ENCODE peak calls at places on chromosomes 12 and 14, in five cellular contexts. O, L, M, C and F are unnamed samples.

GRCh38 chr12:57740656-57741412 is 2.3 kb upstream of the AGAP2 start:
- DNase-seq in L (peak; percentile 37), C (no peak), M (no peak), O (no peak), F (no peak)

GRCh38 chr12:59904874-59905521 is 309.2 kb downstream of the SLC16A7 start:
- DNase-seq in C (no peak), M (peak; percentile 74), O (no peak), L (no peak), F (no peak)

GRCh38 chr12:27462151-27462694 is 15.7 kb downstream of the SMCO2 start:
- DNase-seq in C (no peak), L (no peak), M (peak; percentile 87), O (no peak), F (no peak)

GRCh38 chr12:23771230-23771949 is 178.1 kb downstream of the SOX5 start:
- DNase-seq in M (no peak), C (no peak), L (no peak), O (no peak), F (no peak)

GRCh38 chr14:104882325-104882973 is 17.4 kb downstream of the CEP170B start:
- DNase-seq in C (peak; percentile 49), M (no peak), O (no peak), L (peak; percentile 96), F (no peak)

GRCh38 chr14:34081576-34082136 is 130.8 kb upstream of the EGLN3 start:
- DNase-seq in C (no peak), O (peak; percentile 76), L (no peak), M (peak; percentile 40), F (no peak)

GRCh38 chr12:115709410-115710065 is 568.0 kb downstream of the MED13L start:
- DNase-seq in L (no peak), C (no peak), O (no peak), M (no peak), F (no peak)

GRCh38 chr14:68549057-68549421 is 243.8 kb downstream of the ZFP36L1 start:
- DNase-seq in L (no peak), O (peak; percentile 96), M (peak; percentile 72), C (no peak), F (no peak)

GRCh38 chr14:105481886-105482454 is 4.7 kb upstream of the CRIP1 start:
- DNase-seq in M (peak; percentile 95), C (no peak), O (peak; percentile 99), L (peak; percentile 92), F (no peak)

GRCh38 chr12:1566449-1567135 is 27.8 kb downstream of the FBXL14 start:
- DNase-seq in L (no peak), C (no peak), M (no peak), O (no peak), F (no peak)

GRCh38 chr12:25256005-25256404 is 5.3 kb upstream of the KRAS start:
- DNase-seq in C (no peak), L (no peak), M (no peak), O (no peak), F (no peak)

GRCh38 chr14:104086210-104086660 is 735 bp downstream of the ASPG start:
- DNase-seq in M (no peak), L (peak; percentile 31), C (no peak), O (no peak), F (no peak)

GRCh38 chr12:46983959-46984833 is 95.2 kb upstream of the PCED1B start:
- DNase-seq in L (peak; percentile 76), C (no peak), M (peak; percentile 75), O (peak; percentile 70), F (peak; percentile 27)

GRCh38 chr12:13036881-13037280 is 7.3 kb upstream of the FAM234B start:
- DNase-seq in M (peak; percentile 51), L (no peak), O (peak; percentile 12), C (no peak), F (no peak)

GRCh38 chr12:47687636-47688035 is 18.2 kb downstream of the RPAP3 start:
- DNase-seq in O (no peak), C (no peak), L (no peak), M (no peak), F (no peak)

GRCh38 chr14:26525057-26525456 is 72.8 kb downstream of the NOVA1 start:
- DNase-seq in C (no peak), O (no peak), M (no peak), L (no peak), F (no peak)

GRCh38 chr14:75559451-75560187 is 18.8 kb upstream of the FLVCR2 start:
- DNase-seq in M (peak; percentile 30), L (no peak), O (peak; percentile 57), C (no peak), F (no peak)

GRCh38 chr14:100580316-100581227 is 6.6 kb downstream of the BEGAIN start:
- DNase-seq in M (no peak), L (no peak), C (no peak), O (no peak), F (no peak)

GRCh38 chr12:79886917-79887519 is 47.9 kb downstream of the PPP1R12A start:
- DNase-seq in L (no peak), O (peak; percentile 67), M (peak; percentile 66), C (no peak), F (no peak)

GRCh38 chr12:48194780-48195179 is 8.3 kb downstream of the OR10AD1 start:
- DNase-seq in C (no peak), L (no peak), M (no peak), O (peak; percentile 54), F (no peak)

GRCh38 chr14:101500061-101500460 is 61.2 kb upstream of the DIO3 start:
- DNase-seq in M (no peak), O (no peak), L (no peak), C (no peak), F (no peak)

GRCh38 chr12:122079532-122080081 is 1.1 kb downstream of the MLXIP start:
- DNase-seq in L (no peak), O (no peak), C (no peak), M (no peak), F (no peak)

GRCh38 chr12:6377667-6377994 is 2.3 kb upstream of the SCNN1A start:
- DNase-seq in O (no peak), M (no peak), C (no peak), L (peak; percentile 32), F (no peak)

GRCh38 chr14:95516554-95517209 is at the start of gene SYNE3:
- DNase-seq in M (no peak), L (no peak), C (no peak), O (no peak), F (no peak)

GRCh38 chr14:73283592-73284379 is 46.5 kb downstream of the PAPLN start:
- DNase-seq in L (peak; percentile 62), O (no peak), M (peak; percentile 42), C (peak; percentile 44), F (peak; percentile 24)

DNA sequence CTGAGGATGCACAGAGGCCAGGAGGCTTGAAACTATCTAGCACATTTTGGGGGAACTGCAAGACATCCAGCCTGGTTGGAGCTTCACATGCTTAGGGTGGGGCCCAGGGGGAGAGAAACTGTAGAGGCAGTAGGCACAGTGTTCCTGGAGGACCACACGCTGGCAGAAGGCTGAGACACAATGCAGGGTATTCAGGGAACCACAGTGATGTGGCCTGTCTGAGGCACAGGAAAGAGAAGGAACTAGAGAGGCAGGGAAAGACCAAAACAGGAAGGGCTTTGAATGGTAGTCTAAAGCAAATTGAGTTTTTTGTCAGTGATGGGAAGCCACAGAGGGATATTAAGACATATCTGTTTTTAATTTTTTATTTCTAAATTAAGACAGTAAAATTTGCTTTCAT is 100.2 kb upstream of the PRICKLE1 start:
- DNase-seq in L (no peak), O (no peak), M (no peak), C (no peak), F (no peak)
- H2AK5ac ChIP-seq in L (no peak overlapping the region), O (no peak overlapping the region), M (no peak overlapping the region), C (no peak overlapping the region), F (no peak overlapping the region)

DNA sequence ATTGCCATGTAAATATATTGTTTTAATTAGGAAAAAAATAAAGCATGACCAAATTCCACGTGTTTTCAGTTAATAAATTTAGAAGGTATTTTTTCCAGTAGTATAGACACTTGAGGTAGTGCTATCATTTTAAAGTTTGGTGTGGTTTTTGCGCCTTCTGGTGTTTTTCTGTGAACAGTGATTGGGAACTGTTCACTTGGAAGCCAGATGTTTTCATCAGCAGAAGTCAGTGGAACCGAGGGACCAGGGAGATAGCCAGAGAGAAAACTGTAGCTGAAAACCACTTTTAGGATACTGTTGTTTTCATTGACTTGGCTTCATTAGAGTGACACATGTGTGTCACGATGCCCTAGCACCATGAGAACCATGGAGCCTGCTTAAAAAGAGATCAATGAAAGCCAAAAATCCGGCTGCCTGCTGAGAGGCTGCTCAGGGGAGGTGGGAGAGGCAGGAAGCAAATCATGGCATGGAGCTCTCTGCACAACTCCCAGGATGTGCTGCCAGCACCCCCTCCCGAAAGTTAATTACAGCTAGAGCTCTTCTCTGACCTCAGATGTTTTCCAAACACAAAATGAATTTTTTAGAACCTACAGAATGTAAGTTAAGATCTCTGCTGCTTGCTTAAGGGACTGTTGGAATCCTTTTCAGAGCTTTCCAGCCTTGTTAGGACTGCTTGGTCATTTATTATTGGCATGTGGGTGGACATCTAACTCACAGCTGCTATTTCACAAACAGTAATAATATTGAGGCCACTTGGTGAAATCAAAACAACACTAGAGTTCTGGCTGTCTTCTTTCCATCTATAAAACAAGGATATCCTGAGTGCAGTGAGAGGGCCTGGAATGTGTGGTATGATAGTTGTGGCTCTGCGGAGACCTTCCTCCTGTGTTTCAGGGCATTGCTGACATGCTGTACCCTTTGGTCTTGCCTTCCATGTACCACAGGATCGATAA is 192.3 kb downstream of the ANO4 start:
- DNase-seq in C (no peak), O (peak; percentile 37), M (peak; percentile 63), L (peak; percentile 59), F (no peak)
- H3K14ac ChIP-seq in C (no peak overlapping the region), O (no peak overlapping the region), M (peak overlapping the region; percentile 79), L (no peak overlapping the region), F (no peak overlapping the region)

DNA sequence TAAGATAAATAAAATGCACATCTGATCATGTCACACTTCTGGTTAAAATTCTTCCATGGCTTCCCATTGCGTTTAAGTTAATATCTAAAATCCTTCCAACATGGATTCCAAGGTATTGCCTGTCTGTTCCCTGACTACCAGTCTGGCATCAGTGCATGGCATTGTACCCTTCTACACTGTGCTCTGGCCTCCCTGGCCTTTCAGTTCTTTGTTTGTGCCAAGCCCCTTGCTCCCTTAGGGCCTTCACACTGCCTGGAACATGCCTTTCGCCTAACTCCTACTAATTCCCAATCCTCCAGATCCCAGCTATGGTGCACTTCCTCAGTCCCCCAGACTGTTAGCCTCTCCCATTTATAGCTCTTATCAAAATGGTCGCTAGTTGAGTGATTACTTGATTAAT is 6.3 kb downstream of the CIPC start:
- DNase-seq in M (no peak), O (no peak), C (no peak), L (no peak), F (no peak)
- H2AK5ac ChIP-seq in M (no peak overlapping the region), O (no peak overlapping the region), C (no peak overlapping the region), L (no peak overlapping the region), F (no peak overlapping the region)

DNA sequence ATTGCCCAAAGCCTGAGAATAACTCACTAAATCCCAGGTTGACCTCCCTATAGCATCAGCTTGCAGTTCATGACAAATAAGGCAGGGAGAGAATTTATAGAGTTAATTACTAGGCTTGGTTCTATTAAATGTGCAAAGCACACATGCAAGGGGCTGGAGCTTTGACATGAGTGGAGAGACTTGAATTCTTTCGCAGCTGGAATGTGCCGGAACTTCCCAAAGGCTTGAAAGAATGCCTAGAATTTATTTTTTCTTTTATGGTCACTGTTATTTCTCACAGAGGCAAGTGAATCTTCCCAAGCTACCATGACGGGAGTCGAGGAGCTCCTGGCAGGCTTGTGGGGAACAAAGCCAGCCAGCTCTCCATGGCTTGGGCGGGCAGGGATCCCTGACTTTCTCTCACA is 95.5 kb upstream of the USP44 start:
- DNase-seq in C (no peak), O (no peak), L (no peak), M (peak; percentile 84), F (no peak)
- H3K14ac ChIP-seq in C (no peak overlapping the region), O (no peak overlapping the region), L (no peak overlapping the region), M (peak overlapping the region; percentile 87), F (no peak overlapping the region)

GRCh38 chr14:51487848-51488247 is 163.9 kb upstream of the FRMD6 start:
- DNase-seq in L (no peak), C (no peak), O (no peak), M (no peak), F (no peak)
- H2AK5ac ChIP-seq in L (no peak overlapping the region), C (no peak overlapping the region), O (no peak overlapping the region), M (no peak overlapping the region), F (no peak overlapping the region)